ENCODE peak calls at places on chromosome 17, in ten cellular contexts. K is PC-9, T is transverse colon, I is ovary, C is A549, M is neural progenitor cell, R is AG04450, Y is mesothelial cell of epicardium, D is thoracic aorta, U is HFFc6. J is an unnamed sample.

GRCh38 chr17:61678339-61678738 is 87.3 kb upstream of the NACA2 start:
- DNase-seq in K (no peak), T (no peak), I (no peak), C (no peak), M (no peak), R (no peak), Y (no peak), D (no peak), U (no peak), J (no peak)

GRCh38 chr17:36722121-36722902 is 120.9 kb downstream of the MRM1 start:
- DNase-seq in K (peak), T (peak), I (peak), C (no peak), M (peak), R (no peak), Y (peak), D (no peak), U (no peak), J (no peak)

GRCh38 chr17:72671034-72671433 is 421.5 kb downstream of the SLC39A11 start:
- DNase-seq in K (no peak), T (no peak), I (no peak), C (no peak), M (no peak), R (no peak), Y (no peak), D (no peak), U (no peak), J (no peak)

GRCh38 chr17:38980455-38981217 is 13.4 kb upstream of the FBXO47 start:
- DNase-seq in K (no peak), T (no peak), I (no peak), C (no peak), M (no peak), R (no peak), Y (no peak), D (no peak), U (peak), J (no peak)

GRCh38 chr17:20010099-20010863 is 1.1 kb downstream of the SPECC1 start:
- DNase-seq in K (peak), T (peak), I (peak), C (peak), M (peak), R (peak), Y (no peak), D (no peak), U (peak), J (no peak)

GRCh38 chr17:37476431-37477130 is 13.1 kb upstream of the DUSP14 start:
- DNase-seq in K (peak), T (peak), I (no peak), C (no peak), M (no peak), R (no peak), Y (no peak), D (no peak), U (peak), J (no peak)

GRCh38 chr17:80817321-80817845 is 174.3 kb upstream of the CHMP6 start:
- DNase-seq in K (no peak), T (no peak), I (no peak), C (no peak), M (no peak), R (no peak), Y (no peak), D (no peak), U (no peak), J (no peak)

GRCh38 chr17:6365187-6365943 is 69.6 kb downstream of the AIPL1 start:
- DNase-seq in K (no peak), T (no peak), I (no peak), C (peak), M (no peak), R (peak), Y (no peak), D (no peak), U (peak), J (no peak)

GRCh38 chr17:43418441-43419374 is 19.9 kb downstream of the ARL4D start:
- DNase-seq in K (peak), T (peak), I (peak), C (peak), M (peak), R (peak), Y (no peak), D (no peak), U (peak), J (peak)

GRCh38 chr17:20092973-20093626 is 83.9 kb downstream of the SPECC1 start:
- DNase-seq in K (no peak), T (no peak), I (no peak), C (no peak), M (no peak), R (no peak), Y (no peak), D (no peak), U (no peak), J (no peak)

GRCh38 chr17:29061036-29061435 is 18.1 kb downstream of the PIPOX start:
- DNase-seq in K (no peak), T (no peak), I (no peak), C (no peak), M (no peak), R (no peak), Y (no peak), D (no peak), U (no peak), J (no peak)

GRCh38 chr17:1995321-1996242 is 29.6 kb downstream of the RTN4RL1 start:
- DNase-seq in K (no peak), T (no peak), I (no peak), C (no peak), M (no peak), R (no peak), Y (no peak), D (no peak), U (no peak), J (no peak)

GRCh38 chr17:2049333-2050245 is 5.3 kb upstream of the HIC1 start:
- DNase-seq in K (peak), T (peak), I (peak), C (peak), M (peak), R (no peak), Y (peak), D (no peak), U (peak), J (peak)

GRCh38 chr17:32264140-32264799 is 1.4 kb upstream of the RHBDL3 start:
- DNase-seq in K (no peak), T (no peak), I (no peak), C (peak), M (peak), R (no peak), Y (no peak), D (no peak), U (no peak), J (no peak)
- TF ChIP-seq CTCF in K (no peak), T (no peak), I (no peak), C (no peak), M (peak), R (peak), Y (no peak), D (no peak), U (peak), J (no peak)

GRCh38 chr17:76388966-76389888 is 4.8 kb downstream of the SPHK1 start:
- DNase-seq in K (no peak), T (no peak), I (no peak), C (no peak), M (no peak), R (no peak), Y (no peak), D (no peak), U (no peak), J (no peak)
- TF ChIP-seq CTCF in K (no peak), T (no peak), I (no peak), C (no peak), M (no peak), R (peak), Y (no peak), D (no peak), U (peak), J (no peak)

GRCh38 chr17:13395346-13395745 is 206.4 kb downstream of the HS3ST3A1 start:
- DNase-seq in K (no peak), T (no peak), I (no peak), C (no peak), M (no peak), R (no peak), Y (no peak), D (no peak), U (no peak), J (no peak)
- TF ChIP-seq CTCF in K (no peak), T (no peak), I (no peak), C (no peak), M (no peak), R (no peak), Y (no peak), D (no peak), U (no peak), J (no peak)

GRCh38 chr17:49576906-49577650 is 1.4 kb downstream of the NXPH3 start:
- DNase-seq in K (no peak), T (no peak), I (no peak), C (no peak), M (no peak), R (no peak), Y (no peak), D (no peak), U (no peak), J (peak)
- TF ChIP-seq CTCF in K (no peak), T (no peak), I (no peak), C (no peak), M (no peak), R (no peak), Y (no peak), D (no peak), U (no peak), J (no peak)

DNA sequence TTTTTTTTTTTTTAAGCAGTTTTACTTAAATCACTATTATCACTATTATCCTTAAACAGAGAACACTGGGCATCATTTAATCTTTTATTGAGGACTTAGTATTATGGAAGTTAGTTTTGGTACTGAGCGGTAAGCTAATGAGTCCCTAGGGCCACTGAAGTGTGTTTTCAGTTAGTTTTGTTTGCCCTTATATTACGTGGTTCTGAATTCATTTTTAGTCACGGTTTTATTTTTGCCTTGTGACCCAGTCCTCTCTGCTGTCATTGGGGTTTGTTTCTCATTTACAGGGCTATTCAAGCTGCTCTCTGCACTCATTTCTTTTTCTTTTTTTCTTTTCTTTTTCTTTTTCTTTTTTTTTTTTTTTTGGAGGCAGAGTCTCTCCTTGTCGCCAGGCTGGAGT is 17.3 kb downstream of the RABEP1 start:
- DNase-seq in K (no peak), T (no peak), I (no peak), C (no peak), M (no peak), R (no peak), Y (no peak), D (no peak), U (no peak), J (no peak)
- TF ChIP-seq CTCF in K (no peak), T (no peak), I (no peak), C (no peak), M (no peak), R (no peak), Y (no peak), D (no peak), U (no peak), J (no peak)

DNA sequence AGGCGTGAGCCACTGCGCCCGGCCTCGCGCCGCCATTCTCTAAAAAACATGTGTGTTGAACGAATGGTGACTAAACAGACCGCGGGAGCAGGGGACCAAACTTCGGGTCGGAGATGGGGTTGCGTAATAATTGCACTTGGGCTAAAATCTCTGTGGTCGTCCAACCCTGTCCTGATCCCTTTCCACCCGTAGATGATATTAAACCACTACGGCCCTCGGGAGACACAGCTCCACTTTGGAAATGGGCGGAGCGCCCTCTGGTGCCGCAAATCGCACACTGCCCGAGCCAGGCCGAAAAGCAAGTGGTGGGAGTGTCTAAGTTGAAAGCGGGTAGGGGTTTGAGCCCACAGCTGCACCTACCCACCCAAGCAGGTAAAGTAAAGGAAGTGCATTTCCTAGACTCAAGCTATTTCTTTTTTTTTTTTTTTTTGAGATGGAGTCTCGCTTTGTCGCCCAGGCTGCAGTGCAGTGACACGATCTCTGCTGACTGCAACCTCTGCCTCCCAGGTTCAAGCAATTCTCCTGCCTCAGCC is 17.0 kb downstream of the CAVIN1 start:
- DNase-seq in K (peak), T (peak), I (peak), C (peak), M (peak), R (no peak), Y (peak), D (no peak), U (peak), J (peak)
- TF ChIP-seq CTCF in K (peak), T (peak), I (peak), C (peak), M (peak), R (peak), Y (peak), D (peak), U (peak), J (peak)

J was measured in coronary artery.